ENCODE peak calls at places on chromosome 6, in seven cellular contexts. G is activated CD8-positive, alpha-beta T cell treated with anti-CD3 and anti-CD28 coated beads for 36 hours; J is activated B cell treated with CpG ODN at 0.5 μM for 24 hours; I is astrocyte of the spinal cord; S is mammary epithelial cell; V is fibroblast of lung; M is sigmoid colon. F is an unnamed sample.

GRCh38 chr6:35486005-35486925 is 10.6 kb downstream of the TEAD3 start:
- DNase-seq in G (no peak), J (no peak), I (no peak), S (peak), V (no peak), M (peak), F (peak)

GRCh38 chr6:1762203-1762602 is 152.5 kb downstream of the FOXC1 start:
- DNase-seq in G (no peak), J (no peak), I (no peak), S (peak), V (no peak), M (no peak), F (no peak)

GRCh38 chr6:144330588-144330987 is 45.5 kb downstream of the UTRN start:
- DNase-seq in G (no peak), J (no peak), I (no peak), S (peak), V (no peak), M (no peak), F (peak)

GRCh38 chr6:53041356-53041755 is 23.8 kb upstream of the FBXO9 start:
- DNase-seq in G (no peak), J (no peak), I (peak), S (no peak), V (peak), M (no peak), F (no peak)

GRCh38 chr6:16855460-16855859 is 94.2 kb upstream of the ATXN1 start:
- DNase-seq in G (no peak), J (no peak), I (no peak), S (no peak), V (no peak), M (no peak), F (no peak)

GRCh38 chr6:149362289-149362688 is 37.8 kb upstream of the SUMO4 start:
- DNase-seq in G (peak), J (no peak), I (no peak), S (peak), V (no peak), M (no peak), F (no peak)

GRCh38 chr6:45438849-45439406 is 61.2 kb upstream of the SUPT3H start:
- DNase-seq in G (no peak), J (no peak), I (peak), S (peak), V (peak), M (no peak), F (no peak)

GRCh38 chr6:63764318-63764916 is 128.8 kb downstream of the PHF3 start:
- DNase-seq in G (no peak), J (no peak), I (peak), S (no peak), V (peak), M (no peak), F (no peak)

GRCh38 chr6:142444388-142444787 is 142.6 kb downstream of the ADGRG6 start:
- DNase-seq in G (no peak), J (no peak), I (no peak), S (no peak), V (peak), M (no peak), F (no peak)

GRCh38 chr6:135251964-135252429 is 70.9 kb downstream of the MYB start:
- DNase-seq in G (peak), J (no peak), I (peak), S (no peak), V (no peak), M (no peak), F (no peak)

GRCh38 chr6:157976345-157977175 is 5.1 kb upstream of the SYNJ2 start:
- DNase-seq in G (no peak), J (no peak), I (no peak), S (no peak), V (no peak), M (peak), F (peak)

GRCh38 chr6:144334150-144334708 is 49.1 kb downstream of the UTRN start:
- DNase-seq in G (peak), J (peak), I (no peak), S (no peak), V (no peak), M (no peak), F (peak)

GRCh38 chr6:43878127-43878634 is 108.2 kb downstream of the VEGFA start:
- DNase-seq in G (no peak), J (no peak), I (no peak), S (no peak), V (no peak), M (no peak), F (no peak)

GRCh38 chr6:3825331-3825831 is 23.8 kb upstream of the FAM50B start:
- DNase-seq in G (no peak), J (no peak), I (peak), S (peak), V (peak), M (peak), F (peak)

GRCh38 chr6:1527098-1527497 is 82.6 kb upstream of the FOXC1 start:
- DNase-seq in G (peak), J (no peak), I (peak), S (peak), V (peak), M (no peak), F (no peak)

GRCh38 chr6:150560004-150560883 is 39.4 kb upstream of the PLEKHG1 start:
- DNase-seq in G (no peak), J (no peak), I (no peak), S (peak), V (no peak), M (no peak), F (no peak)

GRCh38 chr6:3753228-3753795 is 1.8 kb upstream of the PXDC1 start:
- DNase-seq in G (no peak), J (no peak), I (no peak), S (no peak), V (no peak), M (no peak), F (no peak)

GRCh38 chr6:138545621-138545980 is 46.3 kb upstream of the NHSL1 start:
- DNase-seq in G (no peak), J (no peak), I (peak), S (no peak), V (peak), M (peak), F (peak)

GRCh38 chr6:12118604-12119003 is 106.5 kb downstream of the HIVEP1 start:
- DNase-seq in G (no peak), J (no peak), I (no peak), S (no peak), V (no peak), M (no peak), F (no peak)

GRCh38 chr6:114430534-114431124 is 87.8 kb upstream of the HS3ST5 start:
- DNase-seq in G (no peak), J (no peak), I (no peak), S (no peak), V (no peak), M (no peak), F (no peak)

GRCh38 chr6:52603000-52603795 is 26.3 kb upstream of the TRAM2 start:
- DNase-seq in G (no peak), J (no peak), I (peak), S (no peak), V (peak), M (no peak), F (no peak)

GRCh38 chr6:123841067-123841896 is 37.6 kb downstream of the NKAIN2 start:
- DNase-seq in G (no peak), J (no peak), I (no peak), S (no peak), V (no peak), M (no peak), F (no peak)

GRCh38 chr6:75296811-75297779 is 12.5 kb upstream of the TMEM30A start:
- DNase-seq in G (no peak), J (no peak), I (peak), S (peak), V (peak), M (no peak), F (no peak)

GRCh38 chr6:163404825-163405265 is 9.7 kb upstream of the QKI start:
- DNase-seq in G (no peak), J (no peak), I (no peak), S (no peak), V (peak), M (peak), F (no peak)
- TF ChIP-seq CTCF in G (no peak), J (no peak), I (no peak), S (no peak), V (no peak), M (no peak), F (no peak)

GRCh38 chr6:72245565-72245964 is 359.2 kb downstream of the RIMS1 start:
- DNase-seq in G (no peak), J (no peak), I (no peak), S (peak), V (no peak), M (no peak), F (no peak)

GRCh38 chr6:72248621-72249020 is 362.3 kb downstream of the RIMS1 start:
- DNase-seq in G (no peak), J (no peak), I (no peak), S (peak), V (peak), M (no peak), F (no peak)

GRCh38 chr6:72250664-72251063 is 364.3 kb downstream of the RIMS1 start:
- DNase-seq in G (no peak), J (no peak), I (no peak), S (no peak), V (peak), M (no peak), F (no peak)

DNA sequence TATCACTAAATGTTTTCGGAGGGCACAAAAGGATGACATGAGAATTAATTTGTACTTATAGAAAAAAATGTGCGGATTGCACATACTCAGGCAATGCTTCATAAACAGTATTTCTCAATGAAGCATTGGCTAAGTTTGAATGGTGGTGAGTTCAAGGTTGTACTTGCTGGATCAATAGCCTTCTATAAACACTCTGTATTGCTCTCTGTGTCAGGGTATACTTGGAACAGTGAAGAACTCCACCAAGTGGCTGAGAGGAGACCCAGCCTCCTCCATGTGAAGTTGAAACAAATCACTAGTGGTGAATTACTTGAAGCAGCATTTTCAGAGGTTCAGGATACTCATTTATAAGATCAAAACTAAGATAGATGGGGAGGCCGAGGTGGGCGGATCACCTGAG is 360.6 kb downstream of the RIMS1 start:
- DNase-seq in G (no peak), J (no peak), I (no peak), S (peak), V (peak), M (no peak), F (no peak)
- TF ChIP-seq CTCF in G (no peak), J (no peak), I (peak), S (no peak), V (peak), M (no peak), F (no peak)

GRCh38 chr6:39891353-39891752 is 42.9 kb downstream of the MOCS1 start:
- DNase-seq in G (no peak), J (no peak), I (no peak), S (no peak), V (no peak), M (peak), F (no peak)
- TF ChIP-seq CTCF in G (no peak), J (no peak), I (no peak), S (no peak), V (no peak), M (no peak), F (no peak)

DNA sequence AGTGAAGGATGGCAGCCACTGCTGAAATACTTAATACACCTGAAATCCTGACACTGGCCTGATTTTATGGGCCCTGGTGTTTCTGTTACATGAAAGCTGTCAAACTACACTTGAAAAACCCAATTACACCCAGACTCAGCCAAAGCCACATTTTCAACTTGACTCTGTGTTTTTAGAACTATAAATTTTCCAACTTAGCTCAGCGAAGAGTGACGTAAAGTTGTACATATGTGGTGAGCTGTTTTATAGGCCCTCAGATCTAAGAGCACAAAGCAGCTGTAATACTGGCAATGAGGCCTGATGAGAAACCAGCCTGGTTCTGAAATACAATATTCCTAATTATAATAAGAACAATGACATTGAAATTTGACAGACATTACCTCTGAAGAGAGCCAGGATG is 18.6 kb downstream of the SCML4 start:
- DNase-seq in G (no peak), J (no peak), I (no peak), S (no peak), V (no peak), M (no peak), F (no peak)
- TF ChIP-seq CTCF in G (no peak), J (no peak), I (no peak), S (no peak), V (no peak), M (no peak), F (no peak)

DNA sequence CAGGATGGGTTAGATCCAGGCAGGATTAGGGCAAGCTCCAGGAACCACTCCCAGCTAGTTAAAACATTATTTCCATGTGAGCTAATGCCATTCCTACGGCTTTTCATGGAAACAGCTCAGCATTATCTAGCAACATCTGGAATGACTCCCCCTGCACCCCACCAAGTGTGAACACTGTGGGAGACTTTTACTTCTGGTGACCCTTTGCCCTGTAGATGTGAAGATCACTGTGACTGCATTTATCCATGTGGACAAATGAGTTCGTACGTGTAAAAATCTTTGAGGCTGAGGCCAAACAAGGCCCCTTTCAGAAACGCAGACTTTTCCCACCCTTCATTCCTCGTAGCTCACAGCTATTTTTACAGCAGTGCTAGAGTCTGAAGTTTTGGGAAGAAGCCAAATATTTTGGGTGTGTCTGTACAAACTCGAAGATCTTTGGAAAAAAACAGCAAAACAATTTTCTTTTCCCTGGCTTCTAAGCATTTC is 221.8 kb upstream of the SOX4 start:
- DNase-seq in G (no peak), J (no peak), I (peak), S (peak), V (peak), M (no peak), F (no peak)
- TF ChIP-seq CTCF in G (no peak), J (no peak), I (no peak), S (no peak), V (no peak), M (no peak), F (no peak)

GRCh38 chr6:122471107-122472021 is at the start of gene SERINC1:
- DNase-seq in G (peak), J (peak), I (peak), S (peak), V (peak), M (peak), F (peak)

GRCh38 chr6:122472022-122472340 is 374 bp upstream of the SERINC1 start:
- DNase-seq in G (no peak), J (no peak), I (no peak), S (no peak), V (no peak), M (no peak), F (no peak)

DNA sequence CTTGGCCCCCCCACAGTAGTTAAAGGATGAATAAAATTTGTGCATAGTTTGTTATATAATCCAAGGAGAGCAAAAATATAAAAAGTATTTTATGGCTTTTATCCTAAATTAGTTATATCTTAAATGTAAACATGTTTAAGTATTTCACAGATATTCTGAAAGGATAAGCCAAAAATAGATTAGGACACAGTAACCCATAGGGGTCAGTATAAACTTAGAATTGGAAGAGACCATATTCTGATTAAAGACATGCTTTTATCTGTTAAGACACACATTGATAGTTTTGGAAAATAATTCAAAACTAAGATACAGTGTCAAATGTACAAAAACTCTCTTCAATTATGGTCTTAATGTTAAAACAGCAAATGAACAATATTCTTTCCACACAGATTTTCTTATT is 4.5 kb upstream of the SERINC1 start:
- DNase-seq in G (no peak), J (no peak), I (peak), S (no peak), V (peak), M (no peak), F (no peak)
- TF ChIP-seq CTCF in G (peak), J (no peak), I (peak), S (peak), V (peak), M (no peak), F (peak)

DNA sequence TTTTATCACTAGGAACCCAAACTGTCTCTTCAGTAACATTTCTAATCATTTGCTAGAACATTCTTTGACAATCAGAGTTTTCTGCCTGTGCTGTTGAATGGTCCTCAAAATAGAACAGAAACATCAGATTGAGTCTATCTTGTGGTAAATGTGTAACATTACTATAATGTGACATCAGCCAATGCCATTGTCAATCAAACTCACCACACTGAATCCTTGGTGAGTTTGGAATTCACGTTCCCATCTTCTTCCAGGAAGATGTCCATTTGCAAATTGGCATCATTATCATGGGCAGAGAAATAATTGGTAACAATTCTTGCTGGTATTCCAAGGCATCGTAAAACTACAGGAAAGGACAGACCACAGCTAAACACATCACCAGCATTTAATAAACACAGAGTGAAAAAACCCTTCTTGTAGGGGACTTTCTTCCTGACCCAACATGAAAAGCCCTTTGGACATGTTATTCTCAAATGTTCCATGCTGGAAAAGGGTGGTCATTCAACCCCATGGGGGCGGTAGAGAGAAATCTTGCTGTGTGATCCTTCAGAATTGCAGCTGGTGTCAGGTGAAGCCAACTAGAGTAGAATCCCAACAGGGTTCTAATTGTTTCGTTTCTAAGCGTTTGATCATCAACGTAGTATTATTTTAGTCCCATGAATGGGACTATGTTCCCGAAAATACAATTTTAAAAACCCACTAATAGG is 98.5 kb downstream of the F13A1 start:
- DNase-seq in G (peak), J (no peak), I (no peak), S (no peak), V (no peak), M (no peak), F (no peak)
- TF ChIP-seq CTCF in G (peak), J (no peak), I (peak), S (peak), V (no peak), M (no peak), F (no peak)

GRCh38 chr6:103798166-103798565 is 1061.6 kb downstream of the HACE1 start:
- DNase-seq in G (no peak), J (no peak), I (no peak), S (no peak), V (no peak), M (no peak), F (no peak)

GRCh38 chr6:103800131-103800670 is 1059.5 kb downstream of the HACE1 start:
- DNase-seq in G (no peak), J (no peak), I (no peak), S (no peak), V (no peak), M (no peak), F (no peak)

DNA sequence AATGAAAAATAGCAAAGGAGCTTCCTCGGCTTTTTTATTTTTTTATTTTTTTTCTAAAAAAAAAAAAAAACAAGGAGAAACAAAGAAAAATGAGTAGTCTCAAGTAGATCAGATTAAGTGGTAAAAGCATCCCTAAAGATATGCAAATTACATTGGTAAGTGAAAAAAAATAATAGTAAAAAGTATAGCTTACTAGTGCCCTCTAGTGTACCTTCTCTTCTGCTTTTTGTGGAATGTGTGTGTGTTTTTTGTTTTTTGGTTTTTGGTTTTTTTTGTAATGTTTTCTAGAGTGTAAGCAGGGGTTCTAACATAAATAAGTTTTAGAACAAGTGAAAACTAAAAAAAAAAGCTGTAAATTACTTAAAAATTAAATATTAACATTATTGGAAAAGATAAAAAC is 1062.0 kb downstream of the HACE1 start:
- DNase-seq in G (no peak), J (no peak), I (no peak), S (no peak), V (no peak), M (no peak), F (no peak)
- TF ChIP-seq CTCF in G (no peak), J (no peak), I (peak), S (peak), V (no peak), M (no peak), F (no peak)

F was measured in upper lobe of left lung.